ENCODE peak calls at places on chromosomes 16 and 17, in five cellular contexts. One of them, this sample, is unnamed.

GRCh38 chr17:66313995-66314659 is 11.7 kb downstream of the PRKCA start:
- DNase-seq in LHCN-M2: no peak
- DNase-seq in NCI-H1092 treated with DMSO at 0.1 percent for 48 hours: no peak
- DNase-seq in sciatic nerve: no peak
- DNase-seq in fibroblast of pulmonary artery: no peak
- DNase-seq in this sample: no peak

GRCh38 chr16:67086829-67087228 is 22.9 kb upstream of the PHAF1 start:
- DNase-seq in LHCN-M2: no peak
- DNase-seq in NCI-H1092 treated with DMSO at 0.1 percent for 48 hours: no peak
- DNase-seq in sciatic nerve: no peak
- DNase-seq in fibroblast of pulmonary artery: peak
- DNase-seq in this sample: no peak

GRCh38 chr17:50495918-50496317 is 12.3 kb upstream of the MYCBPAP start:
- DNase-seq in LHCN-M2: no peak
- DNase-seq in NCI-H1092 treated with DMSO at 0.1 percent for 48 hours: no peak
- DNase-seq in sciatic nerve: no peak
- DNase-seq in fibroblast of pulmonary artery: no peak
- DNase-seq in this sample: no peak

GRCh38 chr17:74177018-74177450 is 26.4 kb upstream of the RPL38 start:
- DNase-seq in LHCN-M2: peak
- DNase-seq in NCI-H1092 treated with DMSO at 0.1 percent for 48 hours: no peak
- DNase-seq in sciatic nerve: no peak
- DNase-seq in fibroblast of pulmonary artery: no peak
- DNase-seq in this sample: no peak

GRCh38 chr17:42779942-42780815 is at the start of gene WNK4:
- DNase-seq in LHCN-M2: no peak
- DNase-seq in NCI-H1092 treated with DMSO at 0.1 percent for 48 hours: no peak
- DNase-seq in sciatic nerve: no peak
- DNase-seq in fibroblast of pulmonary artery: peak
- DNase-seq in this sample: no peak

GRCh38 chr17:44314524-44314868 is 6.1 kb downstream of the RUNDC3A start:
- DNase-seq in LHCN-M2: no peak
- DNase-seq in NCI-H1092 treated with DMSO at 0.1 percent for 48 hours: no peak
- DNase-seq in sciatic nerve: no peak
- DNase-seq in fibroblast of pulmonary artery: no peak
- DNase-seq in this sample: no peak

GRCh38 chr17:42819939-42820535 is 4.0 kb downstream of the BECN1 start:
- DNase-seq in LHCN-M2: peak
- DNase-seq in NCI-H1092 treated with DMSO at 0.1 percent for 48 hours: peak
- DNase-seq in sciatic nerve: no peak
- DNase-seq in fibroblast of pulmonary artery: peak
- DNase-seq in this sample: no peak

GRCh38 chr17:41010421-41010820 is 1.5 kb upstream of the KRTAP3-1 start:
- DNase-seq in LHCN-M2: no peak
- DNase-seq in NCI-H1092 treated with DMSO at 0.1 percent for 48 hours: no peak
- DNase-seq in sciatic nerve: no peak
- DNase-seq in fibroblast of pulmonary artery: no peak
- DNase-seq in this sample: no peak

GRCh38 chr16:10668322-10669045 is 26.2 kb downstream of the TEKT5 start:
- DNase-seq in LHCN-M2: peak
- DNase-seq in NCI-H1092 treated with DMSO at 0.1 percent for 48 hours: peak
- DNase-seq in sciatic nerve: no peak
- DNase-seq in fibroblast of pulmonary artery: peak
- DNase-seq in this sample: no peak

GRCh38 chr17:65559802-65560627 is 1.4 kb downstream of the AXIN2 start:
- DNase-seq in LHCN-M2: peak
- DNase-seq in NCI-H1092 treated with DMSO at 0.1 percent for 48 hours: peak
- DNase-seq in sciatic nerve: peak
- DNase-seq in fibroblast of pulmonary artery: peak
- DNase-seq in this sample: no peak

GRCh38 chr16:87654826-87655225 is 52.5 kb downstream of the JPH3 start:
- DNase-seq in LHCN-M2: no peak
- DNase-seq in NCI-H1092 treated with DMSO at 0.1 percent for 48 hours: no peak
- DNase-seq in sciatic nerve: no peak
- DNase-seq in fibroblast of pulmonary artery: no peak
- DNase-seq in this sample: no peak

GRCh38 chr17:74768069-74768762 is 7.9 kb downstream of the NAT9 start:
- DNase-seq in LHCN-M2: peak
- DNase-seq in NCI-H1092 treated with DMSO at 0.1 percent for 48 hours: no peak
- DNase-seq in sciatic nerve: no peak
- DNase-seq in fibroblast of pulmonary artery: peak
- DNase-seq in this sample: no peak

GRCh38 chr17:3944485-3945388 is 19.5 kb downstream of the ATP2A3 start:
- DNase-seq in LHCN-M2: no peak
- DNase-seq in NCI-H1092 treated with DMSO at 0.1 percent for 48 hours: no peak
- DNase-seq in sciatic nerve: peak
- DNase-seq in fibroblast of pulmonary artery: peak
- DNase-seq in this sample: no peak

GRCh38 chr17:76079577-76080206 is 710 bp downstream of the ZACN start:
- DNase-seq in LHCN-M2: no peak
- DNase-seq in NCI-H1092 treated with DMSO at 0.1 percent for 48 hours: peak
- DNase-seq in sciatic nerve: peak
- DNase-seq in fibroblast of pulmonary artery: no peak
- DNase-seq in this sample: no peak

GRCh38 chr16:85945424-85945751 is 46.4 kb downstream of the IRF8 start:
- DNase-seq in LHCN-M2: no peak
- DNase-seq in NCI-H1092 treated with DMSO at 0.1 percent for 48 hours: no peak
- DNase-seq in sciatic nerve: no peak
- DNase-seq in fibroblast of pulmonary artery: no peak
- DNase-seq in this sample: no peak

GRCh38 chr17:13212861-13213260 is 195.0 kb upstream of the ELAC2 start:
- DNase-seq in LHCN-M2: no peak
- DNase-seq in NCI-H1092 treated with DMSO at 0.1 percent for 48 hours: peak
- DNase-seq in sciatic nerve: no peak
- DNase-seq in fibroblast of pulmonary artery: no peak
- DNase-seq in this sample: no peak

GRCh38 chr17:78872486-78872885 is 30.5 kb downstream of the CEP295NL start:
- DNase-seq in LHCN-M2: no peak
- DNase-seq in NCI-H1092 treated with DMSO at 0.1 percent for 48 hours: no peak
- DNase-seq in sciatic nerve: no peak
- DNase-seq in fibroblast of pulmonary artery: no peak
- DNase-seq in this sample: no peak

GRCh38 chr17:38912221-38912813 is 13.1 kb upstream of the LASP1NB start:
- DNase-seq in LHCN-M2: no peak
- DNase-seq in NCI-H1092 treated with DMSO at 0.1 percent for 48 hours: no peak
- DNase-seq in sciatic nerve: peak
- DNase-seq in fibroblast of pulmonary artery: peak
- DNase-seq in this sample: no peak

GRCh38 chr16:54931041-54931756 is 534 bp downstream of the IRX5 start:
- DNase-seq in LHCN-M2: peak
- DNase-seq in NCI-H1092 treated with DMSO at 0.1 percent for 48 hours: peak
- DNase-seq in sciatic nerve: no peak
- DNase-seq in fibroblast of pulmonary artery: no peak
- DNase-seq in this sample: no peak

GRCh38 chr17:55845385-55845784 is 94.5 kb downstream of the PCTP start:
- DNase-seq in LHCN-M2: peak
- DNase-seq in NCI-H1092 treated with DMSO at 0.1 percent for 48 hours: peak
- DNase-seq in sciatic nerve: peak
- DNase-seq in fibroblast of pulmonary artery: peak
- DNase-seq in this sample: no peak

GRCh38 chr16:154223-155030 is 2.0 kb downstream of the HBZ start:
- DNase-seq in LHCN-M2: peak
- DNase-seq in NCI-H1092 treated with DMSO at 0.1 percent for 48 hours: peak
- DNase-seq in sciatic nerve: no peak
- DNase-seq in fibroblast of pulmonary artery: peak
- DNase-seq in this sample: no peak

GRCh38 chr17:45186955-45187354 is 25.3 kb downstream of the HEXIM2 start:
- DNase-seq in LHCN-M2: no peak
- DNase-seq in NCI-H1092 treated with DMSO at 0.1 percent for 48 hours: no peak
- DNase-seq in sciatic nerve: no peak
- DNase-seq in fibroblast of pulmonary artery: no peak
- DNase-seq in this sample: no peak

GRCh38 chr16:16025214-16025968 is 76.0 kb downstream of the ABCC1 start:
- DNase-seq in LHCN-M2: peak
- DNase-seq in NCI-H1092 treated with DMSO at 0.1 percent for 48 hours: no peak
- DNase-seq in sciatic nerve: no peak
- DNase-seq in fibroblast of pulmonary artery: peak
- DNase-seq in this sample: no peak

GRCh38 chr17:50693041-50693682 is 14.6 kb downstream of the ANKRD40 start:
- DNase-seq in LHCN-M2: no peak
- DNase-seq in NCI-H1092 treated with DMSO at 0.1 percent for 48 hours: no peak
- DNase-seq in sciatic nerve: no peak
- DNase-seq in fibroblast of pulmonary artery: no peak
- DNase-seq in this sample: no peak

GRCh38 chr16:25838724-25839186 is 147.0 kb downstream of the HS3ST4 start:
- DNase-seq in LHCN-M2: peak
- DNase-seq in NCI-H1092 treated with DMSO at 0.1 percent for 48 hours: peak
- DNase-seq in sciatic nerve: no peak
- DNase-seq in fibroblast of pulmonary artery: peak
- DNase-seq in this sample: peak

GRCh38 chr17:17902357-17902756 is 65.6 kb upstream of the SREBF1 start:
- DNase-seq in LHCN-M2: no peak
- DNase-seq in NCI-H1092 treated with DMSO at 0.1 percent for 48 hours: no peak
- DNase-seq in sciatic nerve: no peak
- DNase-seq in fibroblast of pulmonary artery: no peak
- DNase-seq in this sample: no peak

GRCh38 chr16:89710709-89711564 is 9.4 kb upstream of the SPATA2L start:
- DNase-seq in LHCN-M2: no peak
- DNase-seq in NCI-H1092 treated with DMSO at 0.1 percent for 48 hours: no peak
- DNase-seq in sciatic nerve: no peak
- DNase-seq in fibroblast of pulmonary artery: no peak
- DNase-seq in this sample: no peak

GRCh38 chr17:8192070-8192815 is 2.3 kb upstream of the BORCS6 start:
- DNase-seq in LHCN-M2: peak
- DNase-seq in NCI-H1092 treated with DMSO at 0.1 percent for 48 hours: peak
- DNase-seq in sciatic nerve: peak
- DNase-seq in fibroblast of pulmonary artery: peak
- DNase-seq in this sample: no peak

GRCh38 chr16:87017388-87018012 is 299.7 kb downstream of the C16orf95 start:
- DNase-seq in LHCN-M2: peak
- DNase-seq in NCI-H1092 treated with DMSO at 0.1 percent for 48 hours: no peak
- DNase-seq in sciatic nerve: no peak
- DNase-seq in fibroblast of pulmonary artery: peak
- DNase-seq in this sample: no peak

GRCh38 chr17:7932949-7933348 is 943 bp downstream of the CNTROB start:
- DNase-seq in LHCN-M2: peak
- DNase-seq in NCI-H1092 treated with DMSO at 0.1 percent for 48 hours: peak
- DNase-seq in sciatic nerve: peak
- DNase-seq in fibroblast of pulmonary artery: peak
- DNase-seq in this sample: no peak

GRCh38 chr16:4958510-4959111 is 481 bp downstream of the SEC14L5 start:
- DNase-seq in LHCN-M2: no peak
- DNase-seq in NCI-H1092 treated with DMSO at 0.1 percent for 48 hours: no peak
- DNase-seq in sciatic nerve: no peak
- DNase-seq in fibroblast of pulmonary artery: no peak
- DNase-seq in this sample: no peak

GRCh38 chr16:72753883-72754282 is 294.0 kb downstream of the ZFHX3 start:
- DNase-seq in LHCN-M2: no peak
- DNase-seq in NCI-H1092 treated with DMSO at 0.1 percent for 48 hours: no peak
- DNase-seq in sciatic nerve: no peak
- DNase-seq in fibroblast of pulmonary artery: no peak
- DNase-seq in this sample: no peak

GRCh38 chr16:56669005-56669839 is at the start of gene MT1H:
- DNase-seq in LHCN-M2: no peak
- DNase-seq in NCI-H1092 treated with DMSO at 0.1 percent for 48 hours: no peak
- DNase-seq in sciatic nerve: no peak
- DNase-seq in fibroblast of pulmonary artery: no peak
- DNase-seq in this sample: no peak

GRCh38 chr17:61460796-61461585 is 8.8 kb downstream of the TBX4 start:
- DNase-seq in LHCN-M2: no peak
- DNase-seq in NCI-H1092 treated with DMSO at 0.1 percent for 48 hours: no peak
- DNase-seq in sciatic nerve: peak
- DNase-seq in fibroblast of pulmonary artery: no peak
- DNase-seq in this sample: no peak

GRCh38 chr17:35856603-35857002 is 12.1 kb downstream of the HEATR9 start:
- DNase-seq in LHCN-M2: no peak
- DNase-seq in NCI-H1092 treated with DMSO at 0.1 percent for 48 hours: no peak
- DNase-seq in sciatic nerve: no peak
- DNase-seq in fibroblast of pulmonary artery: no peak
- DNase-seq in this sample: no peak

GRCh38 chr17:78664476-78665384 is 87.5 kb upstream of the DNAH17 start:
- DNase-seq in LHCN-M2: no peak
- DNase-seq in NCI-H1092 treated with DMSO at 0.1 percent for 48 hours: no peak
- DNase-seq in sciatic nerve: peak
- DNase-seq in fibroblast of pulmonary artery: peak
- DNase-seq in this sample: no peak

GRCh38 chr17:31907342-31907975 is 6.0 kb upstream of the UTP6 start:
- DNase-seq in LHCN-M2: no peak
- DNase-seq in NCI-H1092 treated with DMSO at 0.1 percent for 48 hours: peak
- DNase-seq in sciatic nerve: peak
- DNase-seq in fibroblast of pulmonary artery: peak
- DNase-seq in this sample: no peak

GRCh38 chr17:4899341-4900230 is at the start of gene C17orf107:
- DNase-seq in LHCN-M2: no peak
- DNase-seq in NCI-H1092 treated with DMSO at 0.1 percent for 48 hours: no peak
- DNase-seq in sciatic nerve: peak
- DNase-seq in fibroblast of pulmonary artery: peak
- DNase-seq in this sample: no peak

GRCh38 chr16:19991614-19992013 is 82.1 kb downstream of the GPR139 start:
- DNase-seq in LHCN-M2: no peak
- DNase-seq in NCI-H1092 treated with DMSO at 0.1 percent for 48 hours: no peak
- DNase-seq in sciatic nerve: no peak
- DNase-seq in fibroblast of pulmonary artery: no peak
- DNase-seq in this sample: no peak

GRCh38 chr17:51640108-51640622 is 379.8 kb downstream of the UTP18 start:
- DNase-seq in LHCN-M2: no peak
- DNase-seq in NCI-H1092 treated with DMSO at 0.1 percent for 48 hours: no peak
- DNase-seq in sciatic nerve: no peak
- DNase-seq in fibroblast of pulmonary artery: no peak
- DNase-seq in this sample: no peak

This sample was measured in iPS DF 19.7.